ENCODE peak calls at places on chromosomes 13 and 19, in four cellular contexts. H is naive thymus-derived CD8-positive, alpha-beta T cell; T is stimulated activated naive CD8-positive, alpha-beta T cell treated with anti-CD3 and anti-CD28 coated beads, Interleukin-15, Interleukin-2, amounts not matched to agents 100 U/mL and 50 U/mL, for 24 hours; A is T-helper 17 cell. K is an unnamed sample.

GRCh38 chr13:103288114-103288513 is 221.9 kb upstream of the SLC10A2 start:
- DNase-seq in H (no peak), T (no peak), A (no peak), K (no peak)

GRCh38 chr19:17686592-17687042 is 1.5 kb downstream of the UNC13A start:
- DNase-seq in H (no peak), T (no peak), A (no peak), K (no peak)

GRCh38 chr19:8141726-8142524 is 7.5 kb downstream of the FBN3 start:
- DNase-seq in H (no peak), T (no peak), A (no peak), K (no peak)

GRCh38 chr19:45419396-45419795 is 4.3 kb downstream of the ERCC1 start:
- DNase-seq in H (no peak), T (no peak), A (no peak), K (no peak)

GRCh38 chr13:89465366-89465765 is 1794.2 kb downstream of the SLITRK5 start:
- DNase-seq in H (no peak), T (no peak), A (no peak), K (no peak)

GRCh38 chr19:51692065-51692915 is 840 bp upstream of the SPACA6 start:
- DNase-seq in H (no peak), T (no peak), A (no peak), K (no peak)

GRCh38 chr19:33302974-33303790 is 848 bp upstream of the CEBPA start:
- DNase-seq in H (no peak), T (peak), A (no peak), K (no peak)

GRCh38 chr19:46350758-46351159 is 3.9 kb downstream of the PPP5C start:
- DNase-seq in H (no peak), T (peak), A (no peak), K (no peak)

GRCh38 chr19:14167594-14168138 is 31.3 kb upstream of the ASF1B start:
- DNase-seq in H (no peak), T (no peak), A (no peak), K (no peak)

GRCh38 chr19:33988601-33989000 is 183.7 kb upstream of the LSM14A start:
- DNase-seq in H (no peak), T (no peak), A (no peak), K (no peak)

GRCh38 chr13:68523838-68524424 is 1293.8 kb upstream of the PCDH9 start:
- DNase-seq in H (peak), T (no peak), A (no peak), K (no peak)

GRCh38 chr19:29804493-29804892 is 7.3 kb upstream of the CCNE1 start:
- DNase-seq in H (no peak), T (no peak), A (no peak), K (no peak)

GRCh38 chr19:11450570-11451326 is 15.3 kb downstream of the PRKCSH start:
- DNase-seq in H (no peak), T (no peak), A (no peak), K (no peak)

GRCh38 chr13:21625366-21625765 is 21.4 kb upstream of the MICU2 start:
- DNase-seq in H (no peak), T (no peak), A (no peak), K (peak)

GRCh38 chr19:33399081-33399744 is 25.7 kb downstream of the CEBPG start:
- DNase-seq in H (peak), T (no peak), A (no peak), K (no peak)

GRCh38 chr19:33411621-33412180 is 38.2 kb downstream of the CEBPG start:
- DNase-seq in H (peak), T (no peak), A (no peak), K (no peak)

GRCh38 chr19:50702158-50702869 is 17.3 kb downstream of the SHANK1 start:
- DNase-seq in H (no peak), T (no peak), A (no peak), K (no peak)

GRCh38 chr19:18775586-18776287 is 15.4 kb downstream of the COMP start:
- DNase-seq in H (no peak), T (no peak), A (no peak), K (no peak)

GRCh38 chr19:18975011-18975410 is 34.0 kb upstream of the HOMER3 start:
- DNase-seq in H (no peak), T (no peak), A (no peak), K (peak)

GRCh38 chr19:31249217-31249616 is 100.0 kb downstream of the TSHZ3 start:
- DNase-seq in H (no peak), T (no peak), A (no peak), K (no peak)

GRCh38 chr13:20475927-20476691 is 49.5 kb downstream of the CRYL1 start:
- DNase-seq in H (peak), T (peak), A (peak), K (no peak)

GRCh38 chr19:13984875-13985741 is 21.0 kb downstream of the RFX1 start:
- DNase-seq in H (no peak), T (no peak), A (no peak), K (no peak)

K was measured in Caki2.